ENCODE peak calls at places on chromosomes 3 and 15, in eight cellular contexts. O, H, W, N, S, A, J and Z are unnamed samples.

GRCh38 chr3:50515565-50516047 is 12.2 kb upstream of the CACNA2D2 start:
- DNase-seq in J (peak), H (no peak), A (no peak), O (peak), S (peak), N (peak), W (no peak), Z (no peak)

GRCh38 chr3:10621749-10622148 is 116.4 kb upstream of the ATP2B2 start:
- DNase-seq in S (no peak), W (no peak), N (peak), A (no peak), J (no peak), H (no peak), O (no peak), Z (no peak)

GRCh38 chr3:196666001-196666867 is 26.7 kb downstream of the NRROS start:
- DNase-seq in N (no peak), O (no peak), J (peak), A (peak), W (peak), H (peak), S (peak), Z (peak)

GRCh38 chr3:24226402-24226801 is 268.2 kb downstream of the THRB start:
- DNase-seq in H (no peak), W (no peak), N (no peak), J (no peak), O (no peak), A (no peak), S (no peak), Z (no peak)

GRCh38 chr3:50390523-50391177 is 31.3 kb upstream of the TMEM115 start:
- DNase-seq in A (no peak), W (no peak), H (no peak), J (no peak), N (peak), S (no peak), O (no peak), Z (no peak)

GRCh38 chr15:67248106-67248505 is 6.4 kb downstream of the AAGAB start:
- DNase-seq in N (no peak), W (peak), H (peak), A (peak), S (no peak), O (no peak), J (no peak), Z (no peak)

GRCh38 chr3:189655617-189656016 is 24.4 kb downstream of the TP63 start:
- DNase-seq in S (no peak), O (no peak), J (no peak), N (no peak), H (no peak), W (no peak), A (no peak), Z (no peak)

GRCh38 chr3:28103871-28104270 is 137.5 kb upstream of the CMC1 start:
- DNase-seq in O (no peak), N (no peak), J (no peak), S (no peak), H (no peak), W (no peak), A (no peak), Z (no peak)

GRCh38 chr3:15440891-15441290 is 13.5 kb downstream of the EAF1 start:
- DNase-seq in W (no peak), S (no peak), O (peak), J (peak), H (no peak), A (peak), N (no peak), Z (no peak)

GRCh38 chr15:80068578-80068977 is 9.1 kb downstream of the ZFAND6 start:
- DNase-seq in A (peak), O (no peak), H (peak), S (no peak), W (peak), N (no peak), J (no peak), Z (peak)

GRCh38 chr3:63857311-63857710 is 6.3 kb downstream of the THOC7 start:
- DNase-seq in H (peak), A (peak), S (no peak), J (no peak), N (no peak), W (no peak), O (no peak), Z (no peak)

GRCh38 chr3:172107403-172107802 is 68.0 kb downstream of the FNDC3B start:
- DNase-seq in J (no peak), N (no peak), S (no peak), H (no peak), O (no peak), W (no peak), A (no peak), Z (no peak)

GRCh38 chr3:84891851-84892250 is 66.9 kb upstream of the CADM2 start:
- DNase-seq in N (no peak), O (no peak), S (no peak), W (no peak), J (no peak), A (no peak), H (no peak), Z (no peak)

GRCh38 chr15:71743861-71744382 is 66.4 kb upstream of the NR2E3 start:
- DNase-seq in J (peak), W (peak), N (no peak), S (peak), H (no peak), A (peak), O (peak), Z (no peak)

GRCh38 chr3:59660852-59661624 is 611.2 kb upstream of the CFAP20DC start:
- DNase-seq in S (no peak), O (no peak), W (peak), A (no peak), N (no peak), J (no peak), H (no peak), Z (no peak)

GRCh38 chr3:105402287-105402801 is 35.6 kb downstream of the ALCAM start:
- DNase-seq in J (peak), N (no peak), W (peak), A (peak), S (no peak), H (peak), O (no peak), Z (no peak)

GRCh38 chr3:46661776-46662766 is 31.4 kb downstream of the ALS2CL start:
- DNase-seq in A (no peak), S (no peak), O (peak), N (no peak), W (no peak), H (no peak), J (no peak), Z (no peak)

GRCh38 chr15:81074773-81075172 is 59.3 kb upstream of the CFAP161 start:
- DNase-seq in N (no peak), H (no peak), A (peak), O (no peak), S (no peak), J (no peak), W (no peak), Z (no peak)

GRCh38 chr15:48717458-48717857 is 71.9 kb upstream of the FBN1 start:
- DNase-seq in A (no peak), H (no peak), O (no peak), J (no peak), S (no peak), N (no peak), W (peak), Z (no peak)

GRCh38 chr3:64717872-64718613 is 30.2 kb upstream of the ADAMTS9 start:
- DNase-seq in A (no peak), H (no peak), W (no peak), J (no peak), O (no peak), S (no peak), N (no peak), Z (no peak)

GRCh38 chr3:186400677-186401076 is 38.6 kb upstream of the DGKG start:
- DNase-seq in N (no peak), J (peak), O (no peak), S (no peak), W (no peak), H (no peak), A (peak), Z (no peak)

GRCh38 chr3:144039661-144040060 is 68.0 kb downstream of the DIPK2A start:
- DNase-seq in N (no peak), W (peak), H (peak), S (no peak), A (peak), O (no peak), J (no peak), Z (no peak)

GRCh38 chr3:46427929-46428833 is 21.1 kb downstream of the CCRL2 start:
- DNase-seq in S (peak), H (no peak), O (no peak), J (no peak), N (no peak), W (no peak), A (no peak), Z (no peak)

GRCh38 chr3:105827959-105828358 is 40.9 kb downstream of the CBLB start:
- DNase-seq in H (peak), S (no peak), O (peak), J (peak), A (peak), N (no peak), W (peak), Z (no peak)

GRCh38 chr15:98684441-98684840 is 36.1 kb downstream of the IGF1R start:
- DNase-seq in H (peak), S (no peak), O (no peak), A (peak), J (no peak), W (peak), N (no peak), Z (peak)

GRCh38 chr15:94061041-94061440 is 170.3 kb upstream of the MCTP2 start:
- DNase-seq in O (no peak), A (peak), N (no peak), J (no peak), S (no peak), W (peak), H (peak), Z (no peak)

GRCh38 chr3:20773320-20773984 is 587.4 kb upstream of the SGO1 start:
- DNase-seq in W (no peak), N (no peak), J (no peak), H (no peak), A (no peak), O (no peak), S (no peak), Z (no peak)

GRCh38 chr3:156181509-156181908 is 61.1 kb downstream of the KCNAB1 start:
- DNase-seq in O (no peak), N (no peak), W (peak), J (peak), A (peak), H (peak), S (no peak), Z (no peak)

GRCh38 chr15:82849556-82850241 is 40.3 kb downstream of the WHAMM start:
- DNase-seq in O (peak), H (peak), A (peak), W (peak), J (peak), S (peak), N (peak), Z (peak)

GRCh38 chr3:150545419-150546225 is 674 bp downstream of the SERP1 start:
- DNase-seq in H (peak), J (no peak), W (no peak), A (peak), S (peak), O (no peak), N (no peak), Z (no peak)

GRCh38 chr15:34721802-34722795 is 32.7 kb downstream of the GJD2 start:
- DNase-seq in A (peak), W (peak), O (peak), H (peak), S (peak), N (no peak), J (peak), Z (peak)

GRCh38 chr3:113746069-113746954 is at the start of gene NAA50:
- DNase-seq in S (peak), O (peak), W (peak), H (peak), N (peak), A (peak), J (peak), Z (peak)

GRCh38 chr3:113745273-113746068 is 578 bp downstream of the NAA50 start:
- DNase-seq in W (peak), N (peak), H (peak), S (peak), A (peak), J (peak), O (peak), Z (peak)

GRCh38 chr3:113744941-113745272 is 1.1 kb downstream of the NAA50 start:
- DNase-seq in O (no peak), J (no peak), H (no peak), W (no peak), A (no peak), S (no peak), N (no peak), Z (no peak)

GRCh38 chr3:113741086-113741485 is 5.0 kb downstream of the NAA50 start:
- DNase-seq in S (no peak), O (no peak), J (no peak), W (no peak), N (no peak), H (no peak), A (no peak), Z (no peak)

GRCh38 chr3:113743006-113743639 is 2.9 kb downstream of the NAA50 start:
- DNase-seq in J (no peak), H (no peak), N (no peak), O (no peak), W (no peak), S (no peak), A (no peak), Z (no peak)
- H3K4me3 ChIP-seq in J (no peak), H (no peak), N (peak), O (peak), W (no peak), S (no peak), A (peak), Z (no peak)

DNA sequence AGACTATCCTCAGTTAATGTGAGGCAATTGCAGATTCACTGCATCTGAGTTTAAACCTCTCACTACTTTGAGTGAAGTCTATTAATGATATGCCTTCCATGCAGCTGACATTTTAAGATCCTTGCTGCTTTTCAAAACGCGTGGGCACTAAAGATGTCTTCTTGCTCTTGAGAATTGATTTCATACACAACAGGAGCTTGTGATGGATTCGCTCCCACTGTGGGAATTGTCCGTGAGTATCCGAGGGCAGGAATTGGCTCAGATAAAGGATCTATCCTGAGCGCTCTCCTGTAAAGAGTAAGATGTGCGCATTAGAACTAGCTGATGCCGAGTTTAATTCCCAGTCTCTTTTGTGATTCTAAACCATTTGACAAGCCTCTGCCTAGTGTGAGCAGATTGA is 167.9 kb downstream of the ROBO2 start:
- DNase-seq in S (no peak), J (no peak), N (no peak), O (no peak), A (no peak), W (no peak), H (no peak), Z (no peak)
- H3K4me3 ChIP-seq in S (no peak), J (no peak), N (no peak), O (no peak), A (no peak), W (no peak), H (no peak), Z (no peak)

GRCh38 chr3:102712896-102713295 is 278.1 kb downstream of the ZPLD1 start:
- DNase-seq in W (no peak), H (no peak), J (no peak), O (no peak), A (no peak), N (no peak), S (no peak), Z (no peak)

GRCh38 chr3:102718651-102719050 is 283.8 kb downstream of the ZPLD1 start:
- DNase-seq in N (no peak), W (no peak), O (no peak), J (no peak), S (no peak), H (peak), A (peak), Z (no peak)

GRCh38 chr3:102714567-102714966 is 279.8 kb downstream of the ZPLD1 start:
- DNase-seq in S (no peak), J (no peak), N (no peak), H (no peak), W (no peak), A (no peak), O (no peak), Z (no peak)

GRCh38 chr3:102715030-102715697 is 280.3 kb downstream of the ZPLD1 start:
- DNase-seq in J (no peak), O (no peak), S (no peak), W (no peak), N (no peak), A (peak), H (peak), Z (no peak)
- H3K4me3 ChIP-seq in J (no peak), O (no peak), S (no peak), W (no peak), N (no peak), A (no peak), H (no peak), Z (no peak)

DNA sequence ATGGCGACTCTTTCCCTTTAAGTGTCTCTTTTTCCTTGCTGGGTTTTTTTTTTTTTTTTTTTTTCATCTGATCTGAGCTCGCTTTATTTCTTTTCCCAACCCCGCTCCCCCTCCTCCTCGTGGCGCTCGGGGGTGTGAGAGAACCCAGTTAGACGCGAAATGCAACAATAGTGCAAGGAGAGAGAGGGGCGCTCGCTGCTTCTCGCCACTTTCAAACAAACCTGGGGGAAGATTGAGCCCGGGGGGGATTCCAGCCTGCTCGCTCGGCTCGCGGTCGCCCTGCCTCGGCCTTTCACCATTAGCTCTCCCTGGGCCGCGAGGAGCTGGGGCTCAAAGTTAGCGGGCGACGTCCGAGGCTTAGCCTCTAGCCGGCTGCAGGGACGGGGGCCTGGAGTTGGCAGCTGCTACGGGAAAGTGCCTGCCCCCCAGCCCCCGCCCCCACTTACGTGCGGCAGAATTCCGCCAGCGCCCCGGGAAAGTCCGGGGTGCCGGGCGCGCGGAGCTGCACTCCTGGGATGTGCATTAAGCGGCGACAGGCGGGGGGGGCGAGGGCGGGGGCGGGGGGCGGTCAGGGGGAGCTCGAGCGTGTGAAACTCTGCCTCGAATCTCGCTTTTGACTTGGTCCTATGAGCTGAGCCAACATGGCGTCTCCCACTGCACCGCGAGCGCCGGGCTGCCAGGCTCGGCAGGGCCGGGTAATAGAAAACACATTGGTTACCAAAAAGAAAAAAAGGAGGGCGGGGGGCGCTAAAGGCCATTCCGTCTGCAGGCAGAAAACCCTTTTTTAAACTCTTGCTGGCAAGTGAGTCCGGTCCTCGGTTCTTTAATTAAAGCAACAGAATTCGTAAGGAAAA is 10.3 kb downstream of the NR2F2 start:
- DNase-seq in H (no peak), O (peak), A (peak), W (peak), S (peak), N (peak), J (peak), Z (no peak)
- H3K4me3 ChIP-seq in H (peak), O (peak), A (peak), W (peak), S (peak), N (peak), J (peak), Z (peak)

DNA sequence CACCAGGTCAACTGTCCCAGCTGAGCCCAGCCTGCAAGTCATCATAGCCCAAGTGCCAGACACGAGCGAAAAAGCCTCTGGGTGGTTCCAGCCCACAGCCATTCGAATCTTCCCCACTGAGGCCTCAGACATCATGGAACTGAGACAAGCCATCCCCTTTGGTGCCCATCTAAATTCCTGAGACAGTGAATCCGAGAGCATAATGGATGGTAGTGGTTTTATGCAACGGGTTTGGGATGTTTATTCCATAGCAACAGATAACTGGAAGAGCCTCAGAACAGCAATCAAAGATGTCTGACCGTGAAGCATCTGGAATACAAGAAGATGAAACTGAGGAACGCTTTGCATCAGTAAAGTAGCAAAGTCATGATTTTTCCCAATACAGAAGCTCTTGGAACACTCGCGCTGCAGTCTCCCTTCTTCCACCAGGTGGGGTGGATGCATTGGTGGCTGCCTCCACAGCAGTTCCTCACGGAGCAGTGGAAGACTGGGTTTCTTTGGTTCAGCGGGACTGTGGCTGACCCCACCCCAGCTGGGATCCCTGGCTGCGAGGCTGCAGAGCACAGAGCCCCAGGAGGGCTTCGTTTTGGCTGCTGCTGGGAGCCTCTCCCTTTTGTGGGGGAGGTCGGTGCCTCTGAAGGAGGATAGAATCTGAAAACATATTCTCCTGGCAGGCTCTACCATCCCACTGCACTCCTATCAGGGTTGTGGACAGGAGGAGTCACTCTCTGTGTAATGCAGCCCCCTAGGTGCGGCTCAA is 26.4 kb upstream of the PDE8A start:
- DNase-seq in J (peak), W (peak), N (peak), A (peak), O (peak), H (peak), S (peak), Z (no peak)
- H3K4me3 ChIP-seq in J (peak), W (no peak), N (peak), A (peak), O (peak), H (no peak), S (no peak), Z (no peak)

DNA sequence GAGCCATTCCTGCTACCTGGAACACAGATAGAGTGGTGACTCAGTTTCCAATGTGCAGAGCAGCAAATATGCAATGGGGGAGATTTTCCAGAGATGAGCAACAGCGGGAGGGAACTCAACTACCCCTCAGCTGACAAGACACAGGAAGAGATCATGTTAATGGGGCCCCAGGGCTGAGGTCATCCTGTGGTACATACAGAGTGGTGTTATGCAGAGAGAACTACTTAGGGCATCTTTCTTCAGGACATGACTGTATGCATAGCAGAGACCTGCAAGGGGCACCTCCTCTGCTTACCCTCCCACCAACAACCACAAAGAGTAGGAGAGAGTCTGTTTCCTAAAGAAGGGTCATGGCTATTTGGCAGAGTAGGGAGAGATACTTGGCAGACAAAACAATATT is 6.8 kb upstream of the TBC1D5 start:
- DNase-seq in W (no peak), S (no peak), J (no peak), N (no peak), A (no peak), H (no peak), O (no peak), Z (no peak)
- H3K4me3 ChIP-seq in W (no peak), S (no peak), J (no peak), N (no peak), A (no peak), H (no peak), O (no peak), Z (no peak)

GRCh38 chr3:43892535-43892934 is 201.8 kb downstream of the ABHD5 start:
- DNase-seq in N (peak), H (no peak), A (no peak), O (no peak), J (no peak), W (no peak), S (no peak), Z (no peak)

GRCh38 chr3:43895573-43895972 is 204.8 kb downstream of the ABHD5 start:
- DNase-seq in A (no peak), W (no peak), N (no peak), H (no peak), O (no peak), J (no peak), S (no peak), Z (no peak)

GRCh38 chr3:43892061-43892460 is 201.3 kb downstream of the ABHD5 start:
- DNase-seq in N (no peak), S (no peak), J (no peak), W (no peak), A (no peak), O (no peak), H (no peak), Z (no peak)

GRCh38 chr3:43894176-43895049 is 203.7 kb downstream of the ABHD5 start:
- DNase-seq in A (peak), H (peak), N (peak), O (peak), S (peak), W (peak), J (peak), Z (no peak)

GRCh38 chr3:43893721-43894120 is 203.0 kb downstream of the ABHD5 start:
- DNase-seq in J (no peak), A (peak), W (no peak), S (no peak), H (peak), N (no peak), O (no peak), Z (no peak)
- H3K4me3 ChIP-seq in J (peak), A (peak), W (peak), S (peak), H (peak), N (peak), O (peak), Z (peak)